ENCODE peak calls at places on chromosomes 13 and 19, in ten cellular contexts. L, V, A, P, K, O, M, U, F and Y are unnamed samples.

GRCh38 chr13:40639226-40639681 is 27.2 kb downstream of the FOXO1 start:
- DNase-seq in L (no peak), V (peak), A (no peak), P (no peak), K (no peak), O (no peak), M (no peak), U (no peak), F (no peak), Y (no peak)

GRCh38 chr19:41601771-41602170 is 25.1 kb downstream of the CEACAM4 start:
- DNase-seq in L (no peak), V (no peak), A (no peak), P (no peak), K (no peak), O (no peak), M (no peak), U (no peak), F (no peak), Y (no peak)

GRCh38 chr13:50670847-50671542 is 172.5 kb downstream of the DLEU7 start:
- DNase-seq in L (no peak), V (peak), A (no peak), P (no peak), K (no peak), O (no peak), M (no peak), U (no peak), F (no peak), Y (no peak)

GRCh38 chr19:30078381-30078910 is 136.4 kb downstream of the URI1 start:
- DNase-seq in L (no peak), V (no peak), A (no peak), P (no peak), K (no peak), O (no peak), M (no peak), U (no peak), F (no peak), Y (no peak)

GRCh38 chr13:41122838-41123237 is 9.8 kb downstream of the KBTBD6 start:
- DNase-seq in L (no peak), V (no peak), A (no peak), P (no peak), K (no peak), O (no peak), M (no peak), U (no peak), F (no peak), Y (no peak)

GRCh38 chr19:28213476-28214082 is 999.4 kb downstream of the UQCRFS1 start:
- DNase-seq in L (no peak), V (peak), A (no peak), P (peak), K (no peak), O (no peak), M (no peak), U (no peak), F (no peak), Y (no peak)

GRCh38 chr13:46341112-46341711 is 45.8 kb downstream of the RUBCNL start:
- DNase-seq in L (no peak), V (peak), A (no peak), P (no peak), K (no peak), O (no peak), M (peak), U (peak), F (no peak), Y (peak)

GRCh38 chr13:97255515-97255999 is 33.4 kb downstream of the MBNL2 start:
- DNase-seq in L (no peak), V (no peak), A (no peak), P (peak), K (no peak), O (no peak), M (no peak), U (no peak), F (no peak), Y (no peak)

GRCh38 chr13:33372251-33372919 is 86.8 kb upstream of the STARD13 start:
- DNase-seq in L (no peak), V (no peak), A (no peak), P (no peak), K (no peak), O (no peak), M (no peak), U (no peak), F (no peak), Y (no peak)

GRCh38 chr13:108267338-108267737 is 2.2 kb upstream of the TNFSF13B start:
- DNase-seq in L (no peak), V (no peak), A (no peak), P (no peak), K (no peak), O (no peak), M (no peak), U (no peak), F (no peak), Y (no peak)

GRCh38 chr19:18999016-18999758 is 34.1 kb downstream of the SUGP2 start:
- DNase-seq in L (no peak), V (no peak), A (no peak), P (no peak), K (no peak), O (no peak), M (no peak), U (no peak), F (no peak), Y (no peak)

GRCh38 chr13:20045946-20046548 is 87.5 kb downstream of the ZMYM2 start:
- DNase-seq in L (no peak), V (no peak), A (no peak), P (no peak), K (no peak), O (no peak), M (no peak), U (no peak), F (no peak), Y (no peak)

GRCh38 chr13:111337741-111338140 is 17.3 kb downstream of the TEX29 start:
- DNase-seq in L (no peak), V (peak), A (no peak), P (no peak), K (no peak), O (no peak), M (no peak), U (no peak), F (no peak), Y (no peak)

GRCh38 chr19:29266603-29267002 is 53.7 kb upstream of the UQCRFS1 start:
- DNase-seq in L (no peak), V (no peak), A (no peak), P (no peak), K (no peak), O (no peak), M (no peak), U (no peak), F (no peak), Y (no peak)

GRCh38 chr19:15223649-15224371 is 8.4 kb downstream of the EPHX3 start:
- DNase-seq in L (no peak), V (no peak), A (no peak), P (no peak), K (no peak), O (no peak), M (no peak), U (no peak), F (no peak), Y (no peak)

GRCh38 chr13:113939905-113940339 is 34.0 kb downstream of the C13orf46 start:
- DNase-seq in L (no peak), V (no peak), A (no peak), P (no peak), K (no peak), O (no peak), M (no peak), U (no peak), F (no peak), Y (no peak)

GRCh38 chr13:40586886-40587285 is 79.6 kb downstream of the FOXO1 start:
- DNase-seq in L (no peak), V (peak), A (no peak), P (no peak), K (no peak), O (no peak), M (no peak), U (no peak), F (no peak), Y (no peak)

GRCh38 chr13:68938639-68939038 is 1169.0 kb upstream of the ATXN8OS start:
- DNase-seq in L (no peak), V (no peak), A (no peak), P (no peak), K (no peak), O (no peak), M (no peak), U (no peak), F (no peak), Y (no peak)

GRCh38 chr19:51246153-51246552 is 4.7 kb upstream of the SIGLECL1 start:
- DNase-seq in L (no peak), V (peak), A (no peak), P (peak), K (no peak), O (no peak), M (no peak), U (no peak), F (no peak), Y (no peak)

GRCh38 chr19:32200312-32201038 is 144.9 kb upstream of the ZNF507 start:
- DNase-seq in L (no peak), V (no peak), A (no peak), P (no peak), K (no peak), O (no peak), M (no peak), U (no peak), F (no peak), Y (no peak)

GRCh38 chr13:51916419-51916818 is 54.6 kb downstream of the CCDC70 start:
- DNase-seq in L (no peak), V (no peak), A (no peak), P (no peak), K (no peak), O (no peak), M (no peak), U (no peak), F (no peak), Y (no peak)

GRCh38 chr19:46813570-46814358 is 25.4 kb upstream of the SLC1A5 start:
- DNase-seq in L (no peak), V (peak), A (no peak), P (no peak), K (no peak), O (no peak), M (no peak), U (no peak), F (no peak), Y (no peak)

GRCh38 chr19:46296722-46297431 is at the start of gene HIF3A:
- DNase-seq in L (no peak), V (no peak), A (no peak), P (no peak), K (peak), O (no peak), M (no peak), U (no peak), F (no peak), Y (no peak)

GRCh38 chr19:6556480-6556879 is 25.7 kb downstream of the TNFSF9 start:
- DNase-seq in L (no peak), V (no peak), A (no peak), P (no peak), K (no peak), O (no peak), M (no peak), U (peak), F (no peak), Y (no peak)